ENCODE peak calls at places on chromosomes 4 and X, in six cellular contexts. One of them, this sample, is unnamed.

GRCh38 chr4:80266902-80267380 is 477 bp downstream of the FGF5 start:
- DNase-seq in right atrium auricular region: no peak
- DNase-seq in SJSA1: peak; percentile 64
- DNase-seq in aorta: no peak
- DNase-seq in fibroblast of pulmonary artery: peak; percentile 61
- DNase-seq in HepG2: no peak
- DNase-seq in this sample: no peak

GRCh38 chrX:118553042-118553714 is 57.6 kb downstream of the DOCK11 start:
- DNase-seq in aorta: no peak
- DNase-seq in HepG2: no peak
- DNase-seq in right atrium auricular region: no peak
- DNase-seq in SJSA1: no peak
- DNase-seq in fibroblast of pulmonary artery: no peak
- DNase-seq in this sample: no peak

GRCh38 chrX:11351375-11352295 is 58.4 kb downstream of the AMELX start:
- DNase-seq in fibroblast of pulmonary artery: peak; percentile 82
- DNase-seq in aorta: peak; percentile 59
- DNase-seq in right atrium auricular region: no peak
- DNase-seq in SJSA1: no peak
- DNase-seq in HepG2: no peak
- DNase-seq in this sample: peak; percentile 63

GRCh38 chrX:10769696-10770619 is 149.6 kb upstream of the MID1 start:
- DNase-seq in fibroblast of pulmonary artery: peak; percentile 15
- DNase-seq in HepG2: no peak
- DNase-seq in right atrium auricular region: no peak
- DNase-seq in SJSA1: no peak
- DNase-seq in aorta: no peak
- DNase-seq in this sample: peak; percentile 47

GRCh38 chrX:39157796-39158195 is 356.5 kb downstream of the MID1IP1 start:
- DNase-seq in aorta: no peak
- DNase-seq in right atrium auricular region: no peak
- DNase-seq in fibroblast of pulmonary artery: no peak
- DNase-seq in HepG2: no peak
- DNase-seq in SJSA1: no peak
- DNase-seq in this sample: no peak

GRCh38 chr4:56861365-56861764 is 39.9 kb upstream of the SPINK2 start:
- DNase-seq in aorta: no peak
- DNase-seq in fibroblast of pulmonary artery: peak; percentile 18
- DNase-seq in right atrium auricular region: no peak
- DNase-seq in SJSA1: no peak
- DNase-seq in HepG2: no peak
- DNase-seq in this sample: no peak

GRCh38 chr4:168634276-168634802 is 137.5 kb downstream of the PALLD start:
- DNase-seq in HepG2: no peak
- DNase-seq in right atrium auricular region: no peak
- DNase-seq in SJSA1: peak; percentile 97
- DNase-seq in aorta: no peak
- DNase-seq in fibroblast of pulmonary artery: peak; percentile 92
- DNase-seq in this sample: no peak

GRCh38 chr4:26321326-26322276 is 787 bp downstream of the RBPJ start:
- DNase-seq in SJSA1: no peak
- DNase-seq in right atrium auricular region: no peak
- DNase-seq in aorta: peak; percentile 57
- DNase-seq in fibroblast of pulmonary artery: peak; percentile 32
- DNase-seq in HepG2: peak; percentile 5
- DNase-seq in this sample: peak; percentile 41

GRCh38 chrX:150465326-150465725 is 102.2 kb downstream of the MAMLD1 start:
- DNase-seq in HepG2: no peak
- DNase-seq in right atrium auricular region: no peak
- DNase-seq in fibroblast of pulmonary artery: no peak
- DNase-seq in SJSA1: no peak
- DNase-seq in aorta: no peak
- DNase-seq in this sample: no peak

GRCh38 chrX:316351-317325 is 2.0 kb downstream of the GTPBP6 start:
- DNase-seq in SJSA1: peak; percentile 40
- DNase-seq in HepG2: no peak
- DNase-seq in fibroblast of pulmonary artery: no peak
- DNase-seq in aorta: peak; percentile 49
- DNase-seq in right atrium auricular region: no peak
- DNase-seq in this sample: peak; percentile 69

GRCh38 chr4:91936301-91936700 is 367.5 kb upstream of the GRID2 start:
- DNase-seq in HepG2: no peak
- DNase-seq in fibroblast of pulmonary artery: peak; percentile 80
- DNase-seq in aorta: no peak
- DNase-seq in right atrium auricular region: no peak
- DNase-seq in SJSA1: no peak
- DNase-seq in this sample: no peak

GRCh38 chr4:8439168-8439567 is 1.4 kb downstream of the ACOX3 start:
- DNase-seq in right atrium auricular region: no peak
- DNase-seq in aorta: no peak
- DNase-seq in HepG2: no peak
- DNase-seq in fibroblast of pulmonary artery: peak; percentile 17
- DNase-seq in SJSA1: no peak
- DNase-seq in this sample: no peak

GRCh38 chr4:148693913-148694649 is 251.9 kb upstream of the NR3C2 start:
- DNase-seq in SJSA1: no peak
- DNase-seq in aorta: no peak
- DNase-seq in HepG2: no peak
- DNase-seq in fibroblast of pulmonary artery: no peak
- DNase-seq in right atrium auricular region: no peak
- DNase-seq in this sample: no peak

GRCh38 chr4:161894493-161895167 is 269.2 kb downstream of the FSTL5 start:
- DNase-seq in right atrium auricular region: no peak
- DNase-seq in SJSA1: no peak
- DNase-seq in aorta: no peak
- DNase-seq in fibroblast of pulmonary artery: no peak
- DNase-seq in HepG2: no peak
- DNase-seq in this sample: no peak

GRCh38 chr4:108512615-108513505 is 107.5 kb upstream of the RPL34 start:
- DNase-seq in HepG2: peak; percentile 29
- DNase-seq in SJSA1: peak; percentile 75
- DNase-seq in aorta: no peak
- DNase-seq in right atrium auricular region: no peak
- DNase-seq in fibroblast of pulmonary artery: peak; percentile 35
- DNase-seq in this sample: peak; percentile 21

GRCh38 chr4:145804134-145804533 is 124.2 kb downstream of the C4orf51 start:
- DNase-seq in SJSA1: no peak
- DNase-seq in HepG2: peak; percentile 54
- DNase-seq in fibroblast of pulmonary artery: peak; percentile 95
- DNase-seq in right atrium auricular region: no peak
- DNase-seq in aorta: no peak
- DNase-seq in this sample: no peak

GRCh38 chr4:169620846-169621228 is 459 bp downstream of the CLCN3 start:
- DNase-seq in aorta: no peak
- DNase-seq in right atrium auricular region: no peak
- DNase-seq in fibroblast of pulmonary artery: no peak
- DNase-seq in HepG2: peak; percentile 16
- DNase-seq in SJSA1: no peak
- DNase-seq in this sample: no peak

GRCh38 chr4:128579454-128579853 is 230.0 kb upstream of the JADE1 start:
- DNase-seq in fibroblast of pulmonary artery: no peak
- DNase-seq in HepG2: no peak
- DNase-seq in right atrium auricular region: no peak
- DNase-seq in aorta: no peak
- DNase-seq in SJSA1: no peak
- DNase-seq in this sample: no peak

GRCh38 chr4:73661646-73662119 is 41.4 kb upstream of the RASSF6 start:
- DNase-seq in aorta: no peak
- DNase-seq in SJSA1: peak; percentile 93
- DNase-seq in fibroblast of pulmonary artery: peak; percentile 98
- DNase-seq in right atrium auricular region: no peak
- DNase-seq in HepG2: no peak
- DNase-seq in this sample: no peak

DNA sequence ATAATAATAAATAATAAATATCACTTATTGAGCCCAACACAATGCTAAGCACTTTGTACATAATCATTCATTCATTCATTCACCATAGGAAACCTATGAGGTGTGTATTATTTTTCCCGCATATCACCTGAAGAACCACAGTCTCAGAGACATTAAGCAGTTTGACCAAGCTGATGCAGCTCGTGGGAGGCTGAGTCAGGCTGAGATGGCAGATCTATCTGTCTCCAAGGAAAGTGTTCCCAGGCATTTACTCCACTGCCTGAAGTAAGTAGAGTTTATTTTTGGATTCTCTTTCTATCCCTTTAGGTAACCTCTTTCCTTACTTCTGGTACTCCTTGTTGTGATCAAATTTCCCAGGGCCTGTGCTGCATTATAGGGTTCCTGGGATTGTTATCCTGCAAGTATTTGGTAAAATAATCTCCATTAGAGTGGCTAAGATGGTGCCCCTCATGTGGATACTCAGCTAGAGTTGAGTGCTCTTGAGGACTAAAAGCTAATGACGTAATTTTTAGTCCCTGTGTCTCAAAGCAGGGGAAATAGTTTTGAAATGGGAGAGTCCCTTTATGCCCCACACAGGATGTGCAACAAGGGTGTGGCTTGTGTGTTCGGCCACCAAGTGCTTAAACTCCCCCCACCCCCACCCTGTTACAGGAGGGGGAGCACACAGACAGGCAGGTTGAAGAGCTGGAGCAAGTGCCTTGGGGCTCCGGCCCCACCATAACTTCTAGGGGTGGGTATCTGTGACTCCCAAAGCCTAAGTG is 467.0 kb downstream of the STIM2 start:
- DNase-seq in aorta: no peak
- DNase-seq in fibroblast of pulmonary artery: no peak
- DNase-seq in HepG2: no peak
- DNase-seq in right atrium auricular region: no peak
- DNase-seq in SJSA1: no peak
- DNase-seq in this sample: no peak
- H3K4me3 ChIP-seq in aorta: no peak overlapping the region
- H3K4me3 ChIP-seq in fibroblast of pulmonary artery: no peak overlapping the region
- H3K4me3 ChIP-seq in HepG2: no peak overlapping the region
- H3K4me3 ChIP-seq in right atrium auricular region: no peak overlapping the region
- H3K4me3 ChIP-seq in SJSA1: no peak overlapping the region
- H3K4me3 ChIP-seq in this sample: no peak overlapping the region

GRCh38 chr4:98997176-98997575 is 1.7 kb downstream of the METAP1 start:
- DNase-seq in SJSA1: no peak
- DNase-seq in HepG2: no peak
- DNase-seq in right atrium auricular region: no peak
- DNase-seq in fibroblast of pulmonary artery: no peak
- DNase-seq in aorta: no peak
- DNase-seq in this sample: no peak
- H3K4me3 ChIP-seq in SJSA1: no peak overlapping the region
- H3K4me3 ChIP-seq in HepG2: peak overlapping the region; percentile 98
- H3K4me3 ChIP-seq in right atrium auricular region: no peak overlapping the region
- H3K4me3 ChIP-seq in fibroblast of pulmonary artery: peak overlapping the region; percentile 88
- H3K4me3 ChIP-seq in aorta: no peak overlapping the region
- H3K4me3 ChIP-seq in this sample: no peak overlapping the region

DNA sequence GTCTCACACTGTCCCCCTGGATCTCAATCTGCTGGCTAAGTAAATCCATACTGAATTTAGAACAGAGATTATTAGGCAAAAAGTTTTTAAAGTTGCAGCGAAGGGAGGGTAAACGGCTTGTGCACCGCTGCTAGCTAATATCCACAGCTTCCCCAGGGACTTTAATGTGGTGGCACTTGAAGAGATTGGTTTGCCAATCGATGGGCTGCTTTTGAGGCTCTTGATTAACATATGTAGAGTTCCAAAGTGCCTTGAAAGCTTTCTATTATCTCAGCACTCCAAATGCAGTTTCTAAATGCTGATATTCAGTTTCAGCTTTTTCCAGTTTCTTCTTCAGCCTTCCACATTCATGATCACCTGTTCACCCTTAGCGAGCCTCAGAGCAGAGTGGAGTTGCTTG is 100.0 kb downstream of the TSPAN5 start:
- DNase-seq in HepG2: no peak
- DNase-seq in SJSA1: no peak
- DNase-seq in fibroblast of pulmonary artery: no peak
- DNase-seq in right atrium auricular region: no peak
- DNase-seq in aorta: no peak
- DNase-seq in this sample: no peak
- H3K4me3 ChIP-seq in HepG2: no peak overlapping the region
- H3K4me3 ChIP-seq in SJSA1: no peak overlapping the region
- H3K4me3 ChIP-seq in fibroblast of pulmonary artery: no peak overlapping the region
- H3K4me3 ChIP-seq in right atrium auricular region: no peak overlapping the region
- H3K4me3 ChIP-seq in aorta: no peak overlapping the region
- H3K4me3 ChIP-seq in this sample: no peak overlapping the region

DNA sequence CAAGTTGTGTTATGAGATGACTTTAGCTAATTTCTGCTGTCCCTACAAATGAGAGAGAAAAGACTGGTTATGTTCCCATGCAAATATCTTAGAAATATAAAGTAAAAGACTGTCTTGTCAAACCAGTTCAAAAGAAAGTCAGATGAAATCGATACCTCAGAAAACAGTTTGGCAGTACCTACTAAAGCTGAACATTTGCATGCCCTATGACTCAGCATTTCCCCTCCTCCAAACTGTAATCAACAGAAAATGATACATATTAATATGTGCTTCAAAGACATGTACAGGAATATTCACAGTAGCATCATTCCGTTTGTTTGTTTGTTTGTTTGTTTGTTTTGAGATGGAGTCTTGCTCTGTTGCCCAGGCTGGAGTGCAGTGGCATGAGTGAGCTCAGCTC is 90.3 kb downstream of the ARX start:
- DNase-seq in HepG2: no peak
- DNase-seq in fibroblast of pulmonary artery: peak; percentile 6
- DNase-seq in SJSA1: no peak
- DNase-seq in aorta: no peak
- DNase-seq in right atrium auricular region: no peak
- DNase-seq in this sample: no peak
- H3K4me3 ChIP-seq in HepG2: no peak overlapping the region
- H3K4me3 ChIP-seq in fibroblast of pulmonary artery: no peak overlapping the region
- H3K4me3 ChIP-seq in SJSA1: no peak overlapping the region
- H3K4me3 ChIP-seq in aorta: no peak overlapping the region
- H3K4me3 ChIP-seq in right atrium auricular region: no peak overlapping the region
- H3K4me3 ChIP-seq in this sample: no peak overlapping the region

GRCh38 chr4:39524420-39524957 is 2.8 kb downstream of the UGDH start:
- DNase-seq in SJSA1: no peak
- DNase-seq in HepG2: no peak
- DNase-seq in fibroblast of pulmonary artery: no peak
- DNase-seq in aorta: no peak
- DNase-seq in right atrium auricular region: no peak
- DNase-seq in this sample: no peak
- H3K4me3 ChIP-seq in SJSA1: no peak overlapping the region
- H3K4me3 ChIP-seq in HepG2: peak overlapping the region; percentile 96
- H3K4me3 ChIP-seq in fibroblast of pulmonary artery: no peak overlapping the region
- H3K4me3 ChIP-seq in aorta: no peak overlapping the region
- H3K4me3 ChIP-seq in right atrium auricular region: no peak overlapping the region
- H3K4me3 ChIP-seq in this sample: no peak overlapping the region

This sample was measured in right cardiac atrium.